ENCODE peak calls at places on chromosomes 1 and 21, in nine cellular contexts. D is adrenal gland; L is tibial nerve; M is left ventricle myocardium inferior; G is heart left ventricle; U is CD8-positive, alpha-beta T cell; T is hepatocyte; N is tibial artery; E is IMR-90. Z is an unnamed sample.

GRCh38 chr1:202821467-202821866 is 10.7 kb downstream of the PCAT6 start:
- DNase-seq in L (no peak), T (no peak), G (no peak), M (no peak), N (no peak), U (no peak), E (peak), D (no peak), Z (no peak)

GRCh38 chr21:28731700-28732321 is 260.9 kb downstream of the LTN1 start:
- DNase-seq in L (no peak), D (no peak), N (no peak), T (no peak), E (no peak), U (no peak), M (peak), G (no peak), Z (no peak)

GRCh38 chr1:195804547-195804946 is 803.7 kb downstream of the KCNT2 start:
- DNase-seq in E (no peak), N (no peak), L (no peak), M (no peak), G (no peak), T (no peak), U (no peak), D (no peak), Z (no peak)

GRCh38 chr1:42784946-42785693 is at the start of gene TMEM269:
- DNase-seq in N (no peak), D (peak), T (no peak), M (no peak), E (no peak), G (peak), L (no peak), U (peak), Z (peak)

GRCh38 chr1:112337028-112337531 is 58.9 kb upstream of the CTTNBP2NL start:
- DNase-seq in T (peak), U (no peak), N (peak), E (peak), M (peak), L (no peak), G (peak), D (no peak), Z (peak)

GRCh38 chr1:204782118-204782700 is 88.5 kb upstream of the NFASC start:
- DNase-seq in G (no peak), N (no peak), E (peak), T (no peak), L (no peak), U (no peak), M (no peak), D (no peak), Z (no peak)

GRCh38 chr1:183282101-183282855 is 96.2 kb downstream of the LAMC2 start:
- DNase-seq in D (no peak), M (no peak), E (no peak), G (no peak), N (no peak), T (no peak), L (no peak), U (no peak), Z (no peak)

GRCh38 chr1:116540088-116540487 is 30.7 kb downstream of the CD58 start:
- DNase-seq in D (no peak), N (no peak), L (no peak), M (no peak), U (no peak), T (no peak), E (no peak), G (no peak), Z (no peak)

GRCh38 chr1:174074757-174075156 is 52.6 kb upstream of the RC3H1 start:
- DNase-seq in E (peak), U (no peak), D (no peak), N (no peak), G (no peak), M (no peak), T (peak), L (no peak), Z (no peak)

GRCh38 chr1:59903136-59903754 is 23.3 kb downstream of the CYP2J2 start:
- DNase-seq in T (peak), L (no peak), E (no peak), U (no peak), M (no peak), N (no peak), D (peak), G (no peak), Z (no peak)

GRCh38 chr1:64251971-64252370 is 48.5 kb downstream of the UBE2U start:
- DNase-seq in T (no peak), L (no peak), M (no peak), E (no peak), N (no peak), G (no peak), U (no peak), D (no peak), Z (no peak)
- TF ChIP-seq CTCF in T (no peak), L (no peak), M (no peak), E (no peak), N (no peak), G (no peak), U (no peak), D (no peak), Z (no peak)

GRCh38 chr1:31797216-31797615 is 18.6 kb downstream of the SPOCD1 start:
- DNase-seq in M (no peak), U (no peak), N (no peak), E (no peak), L (no peak), G (no peak), T (no peak), D (no peak), Z (no peak)

GRCh38 chr1:31798433-31799195 is 17.2 kb downstream of the SPOCD1 start:
- DNase-seq in T (peak), M (no peak), D (peak), G (no peak), L (no peak), U (no peak), N (peak), E (peak), Z (no peak)

GRCh38 chr1:31799196-31799894 is 16.5 kb downstream of the SPOCD1 start:
- DNase-seq in L (no peak), T (no peak), G (no peak), E (no peak), U (no peak), D (peak), N (peak), M (no peak), Z (peak)

GRCh38 chr1:31796707-31797106 is 19.1 kb downstream of the SPOCD1 start:
- DNase-seq in M (no peak), G (no peak), N (peak), U (no peak), T (no peak), D (peak), E (no peak), L (no peak), Z (no peak)

DNA sequence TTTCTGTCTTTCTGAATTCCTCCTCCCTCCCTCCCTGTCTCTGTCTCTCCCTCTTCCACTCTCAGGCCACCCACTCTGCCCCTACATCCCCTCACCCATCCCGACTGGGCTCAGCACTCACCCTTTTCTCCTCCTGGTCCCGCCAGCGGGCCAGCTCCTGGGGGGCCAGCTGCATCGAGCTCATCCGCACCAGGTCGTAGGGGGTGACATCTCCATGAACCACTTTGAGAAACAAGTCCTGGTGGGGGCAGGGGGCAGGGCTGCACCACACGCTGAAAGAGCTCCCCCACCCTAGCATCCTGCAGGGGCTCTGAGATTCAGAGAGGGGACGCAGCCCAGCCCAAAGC is 17.8 kb downstream of the SPOCD1 start:
- DNase-seq in L (no peak), G (no peak), T (no peak), M (no peak), E (no peak), U (no peak), N (no peak), D (peak), Z (no peak)
- H3K4me3 ChIP-seq in L (no peak), G (no peak), T (no peak), M (no peak), E (peak), U (no peak), N (no peak), D (no peak), Z (no peak)

GRCh38 chr1:10829965-10830515 is 33.6 kb upstream of the CASZ1 start:
- DNase-seq in G (no peak), D (no peak), N (no peak), E (no peak), L (no peak), M (no peak), T (no peak), U (no peak), Z (no peak)
- H3K27ac ChIP-seq in G (no peak), D (no peak), N (no peak), E (no peak), L (no peak), M (no peak), T (no peak), U (no peak), Z (no peak)

DNA sequence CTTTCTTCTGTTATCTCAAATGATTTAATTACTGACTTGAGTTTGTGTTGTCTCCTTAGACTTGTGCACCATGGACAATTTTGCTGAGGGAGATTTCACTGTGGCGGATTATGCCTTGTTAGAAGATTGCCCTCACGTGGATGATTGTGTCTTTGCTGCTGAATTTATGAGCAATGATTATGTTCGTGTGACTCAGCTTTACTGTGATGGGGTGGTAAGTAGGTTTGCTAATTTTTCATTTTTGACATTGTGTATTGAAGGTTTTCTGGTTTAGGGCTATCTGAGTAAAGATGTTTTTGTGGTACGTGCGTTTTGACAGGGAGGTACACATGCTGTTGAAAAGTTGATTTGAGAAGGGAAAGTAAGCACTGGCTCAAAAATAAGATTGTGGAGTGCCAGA is 14.1 kb downstream of the TTC3 start:
- DNase-seq in D (no peak), U (no peak), G (no peak), E (peak), M (no peak), N (no peak), L (peak), T (peak), Z (no peak)
- TF ChIP-seq CTCF in D (peak), U (peak), G (peak), E (peak), M (peak), N (no peak), L (peak), T (peak), Z (peak)

DNA sequence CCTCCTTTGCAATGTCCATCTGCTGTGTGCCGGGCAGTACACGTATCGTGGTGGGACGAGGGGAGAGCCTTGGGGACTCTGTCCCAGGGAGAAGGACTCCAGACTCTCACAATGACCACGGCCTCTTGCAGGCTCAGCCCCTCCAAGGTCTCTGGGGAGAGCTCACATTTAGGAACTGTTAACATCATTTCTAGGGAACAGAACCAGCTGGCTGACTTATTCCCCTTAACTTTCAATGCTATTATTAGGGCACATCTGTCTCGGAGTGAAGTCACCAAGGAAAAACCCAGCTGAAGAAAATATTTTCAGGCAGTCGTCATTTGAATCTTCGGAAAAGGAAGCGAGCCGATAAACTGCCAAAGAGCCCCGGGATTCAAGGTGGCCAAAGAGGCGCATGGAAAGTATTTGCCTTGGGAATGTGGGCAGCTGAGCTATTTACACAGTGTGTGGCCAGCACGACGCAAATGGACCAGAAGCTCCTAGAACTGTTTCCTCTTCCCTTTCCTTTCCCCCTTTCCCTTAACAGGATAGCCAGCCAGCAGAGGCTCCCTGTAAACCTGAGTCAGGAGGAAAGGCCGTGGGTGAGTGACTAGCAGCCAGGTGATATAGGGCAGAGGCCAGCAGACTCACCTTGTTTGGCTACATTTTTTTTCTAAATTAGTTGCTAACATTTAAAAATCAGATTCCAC is 74.5 kb downstream of the ITPKB start:
- DNase-seq in N (peak), T (peak), D (peak), L (peak), M (peak), G (peak), U (no peak), E (peak), Z (no peak)
- H3K4me3 ChIP-seq in N (peak), T (no peak), D (no peak), L (no peak), M (peak), G (no peak), U (no peak), E (no peak), Z (no peak)

GRCh38 chr1:25650219-25650576 is 33.6 kb downstream of the MAN1C1 start:
- DNase-seq in G (no peak), L (no peak), U (no peak), D (peak), T (no peak), M (no peak), N (no peak), E (no peak), Z (no peak)
- H3K27ac ChIP-seq in G (no peak), L (no peak), U (no peak), D (no peak), T (no peak), M (no peak), N (no peak), E (no peak), Z (no peak)

GRCh38 chr21:44947930-44948331 is 8.1 kb downstream of the SLX9 start:
- DNase-seq in N (peak), D (peak), L (no peak), G (no peak), E (no peak), T (no peak), U (no peak), M (peak), Z (peak)

GRCh38 chr21:44949161-44950015 is 9.6 kb downstream of the SLX9 start:
- DNase-seq in G (peak), N (peak), U (peak), D (peak), T (peak), E (peak), M (peak), L (peak), Z (peak)

GRCh38 chr21:44946254-44947041 is 6.6 kb downstream of the SLX9 start:
- DNase-seq in N (no peak), D (no peak), U (no peak), T (no peak), M (peak), L (no peak), G (no peak), E (no peak), Z (no peak)

GRCh38 chr21:44948426-44949120 is 8.7 kb downstream of the SLX9 start:
- DNase-seq in M (peak), U (no peak), L (no peak), N (no peak), T (no peak), D (no peak), G (no peak), E (no peak), Z (no peak)

DNA sequence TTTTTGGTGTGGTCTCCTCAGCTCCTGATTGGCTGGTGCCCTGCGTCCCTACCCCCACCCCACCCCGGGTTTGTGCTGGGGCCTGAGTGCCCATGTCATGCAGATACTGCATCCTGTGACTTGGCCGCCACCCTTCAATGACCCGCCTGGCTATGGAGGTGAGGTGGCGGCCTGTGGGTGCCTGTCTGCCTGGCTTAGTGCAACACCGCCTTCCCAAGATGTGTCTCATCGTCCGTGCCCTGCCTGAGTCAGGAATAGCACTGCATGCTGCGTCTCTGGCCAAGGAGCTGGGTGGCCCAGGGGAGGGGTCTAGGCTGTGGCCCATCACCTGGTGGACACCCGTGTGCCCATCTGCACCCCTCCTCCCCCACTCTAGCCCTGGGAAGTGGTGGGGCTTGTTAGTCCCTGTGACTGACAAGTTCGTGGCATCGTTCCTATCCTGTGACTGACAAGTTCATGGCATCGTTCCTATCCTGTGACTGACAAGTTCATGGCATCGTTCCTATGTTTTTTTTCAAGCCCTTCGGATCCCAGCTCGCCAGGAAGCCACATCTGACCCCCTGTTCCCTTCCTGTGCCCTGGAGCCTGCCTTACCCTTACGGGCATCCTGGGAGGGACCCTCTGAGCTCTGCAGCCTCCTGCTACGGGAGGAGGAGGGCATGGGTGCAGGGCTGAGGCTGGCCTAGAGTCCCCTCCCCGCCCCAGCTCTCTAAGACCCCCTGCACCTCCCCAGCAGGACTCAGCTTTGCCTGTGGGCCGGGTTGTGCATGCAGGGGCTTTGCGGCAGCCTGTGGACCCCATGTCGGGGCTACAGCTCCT is 7.5 kb downstream of the SLX9 start:
- DNase-seq in M (peak), G (peak), U (no peak), E (no peak), N (no peak), D (no peak), L (no peak), T (no peak), Z (no peak)
- TF ChIP-seq CTCF in M (no peak), G (no peak), U (no peak), E (no peak), N (no peak), D (no peak), L (no peak), T (no peak), Z (no peak)

Z was measured in dorsolateral prefrontal cortex.